ENCODE peak calls at places on chromosomes 11 and 22, in six cellular contexts. A is body of pancreas, T is psoas muscle, R is adrenal gland, N is neural progenitor cell, D is kidney. S is an unnamed sample.

GRCh38 chr22:35037089-35037488 is 28.9 kb upstream of the ISX start:
- DNase-seq in N (peak; percentile 65), R (no peak), A (no peak), T (no peak), D (no peak), S (no peak)

GRCh38 chr11:14015711-14016110 is 53.2 kb downstream of the SPON1 start:
- DNase-seq in D (no peak), R (peak; percentile 61), T (no peak), N (no peak), A (peak; percentile 57), S (peak; percentile 78)

GRCh38 chr11:5473921-5474320 is 14.6 kb upstream of the OR52D1 start:
- DNase-seq in A (no peak), T (no peak), D (no peak), N (no peak), R (no peak), S (no peak)

GRCh38 chr11:103794262-103794661 is 242.2 kb upstream of the DDI1 start:
- DNase-seq in R (no peak), T (no peak), D (no peak), N (no peak), A (no peak), S (no peak)

GRCh38 chr22:50585781-50586180 is 3.1 kb upstream of the CHKB start:
- DNase-seq in A (no peak), R (no peak), N (no peak), D (peak; percentile 26), T (no peak), S (no peak)

GRCh38 chr11:114970908-114971645 is 292.8 kb downstream of the NXPE2 start:
- DNase-seq in N (no peak), R (no peak), A (no peak), T (no peak), D (no peak), S (no peak)

GRCh38 chr11:12076840-12077534 is 33.4 kb upstream of the MICAL2 start:
- DNase-seq in R (no peak), N (no peak), T (no peak), D (no peak), A (no peak), S (no peak)

GRCh38 chr11:69948256-69949141 is 129.3 kb upstream of the FGF3 start:
- DNase-seq in D (peak; percentile 61), T (peak; percentile 21), A (peak; percentile 33), R (peak; percentile 32), N (peak; percentile 42), S (no peak)

GRCh38 chr22:39721456-39722325 is 151.1 kb downstream of the CACNA1I start:
- DNase-seq in R (no peak), D (no peak), N (no peak), A (no peak), T (no peak), S (no peak)

GRCh38 chr11:73323464-73323863 is 15.4 kb downstream of the ARHGEF17 start:
- DNase-seq in A (peak; percentile 57), N (peak; percentile 82), R (peak; percentile 77), T (peak; percentile 83), D (peak; percentile 96), S (peak; percentile 70)

GRCh38 chr22:20412474-20413216 is 18.7 kb downstream of the ZNF74 start:
- DNase-seq in N (no peak), T (peak; percentile 6), R (no peak), D (no peak), A (no peak), S (no peak)

GRCh38 chr11:34806875-34807274 is 109.3 kb downstream of the APIP start:
- DNase-seq in D (no peak), N (no peak), A (no peak), R (no peak), T (no peak), S (no peak)

GRCh38 chr11:64409707-64410395 is 50.9 kb downstream of the RPS6KA4 start:
- DNase-seq in D (no peak), R (peak; percentile 24), N (no peak), A (no peak), T (no peak), S (no peak)

GRCh38 chr22:29343313-29343805 is 27.9 kb upstream of the RASL10A start:
- DNase-seq in D (no peak), A (peak; percentile 91), R (no peak), T (peak; percentile 51), N (peak; percentile 18), S (no peak)

GRCh38 chr22:39290724-39291161 is 28.7 kb downstream of the RPL3 start:
- DNase-seq in A (peak; percentile 97), D (peak; percentile 94), N (no peak), R (peak; percentile 72), T (peak; percentile 91), S (peak; percentile 64)

GRCh38 chr11:73652046-73652730 is 5.8 kb downstream of the PLEKHB1 start:
- DNase-seq in A (peak; percentile 68), D (no peak), N (peak; percentile 92), R (no peak), T (no peak), S (peak; percentile 27)

GRCh38 chr11:12287009-12287373 is 90.4 kb upstream of the PARVA start:
- DNase-seq in A (no peak), R (peak; percentile 27), N (no peak), T (peak; percentile 76), D (peak; percentile 85), S (peak; percentile 77)

GRCh38 chr11:134196756-134197155 is 27.0 kb downstream of the NCAPD3 start:
- DNase-seq in R (no peak), D (no peak), N (no peak), A (no peak), T (no peak), S (no peak)

GRCh38 chr11:114848027-114848426 is 169.7 kb downstream of the NXPE2 start:
- DNase-seq in R (no peak), N (no peak), A (no peak), D (no peak), T (no peak), S (no peak)

GRCh38 chr22:24070553-24070952 is 59.4 kb downstream of the CABIN1 start:
- DNase-seq in N (no peak), A (no peak), R (no peak), D (no peak), T (no peak), S (no peak)

GRCh38 chr11:116145187-116145865 is 627.5 kb downstream of the BUD13 start:
- DNase-seq in D (no peak), A (no peak), N (no peak), R (no peak), T (no peak), S (no peak)

GRCh38 chr11:107545101-107545514 is 20.4 kb downstream of the ALKBH8 start:
- DNase-seq in A (no peak), R (no peak), D (no peak), T (no peak), N (no peak), S (peak; percentile 90)

GRCh38 chr11:45662665-45663485 is 2.5 kb downstream of the CHST1 start:
- DNase-seq in N (peak; percentile 56), T (no peak), D (peak; percentile 48), R (peak; percentile 55), A (no peak), S (peak; percentile 84)

GRCh38 chr11:46674463-46675287 is 25.7 kb downstream of the ARHGAP1 start:
- DNase-seq in A (no peak), N (peak; percentile 77), R (no peak), T (no peak), D (peak; percentile 41), S (no peak)

GRCh38 chr22:29815580-29815979 is 22.5 kb downstream of the ASCC2 start:
- DNase-seq in N (no peak), A (no peak), R (no peak), T (no peak), D (no peak), S (no peak)

GRCh38 chr22:46651316-46651715 is 31.1 kb downstream of the GRAMD4 start:
- DNase-seq in R (no peak), D (no peak), N (no peak), T (no peak), A (no peak), S (no peak)

GRCh38 chr11:32659672-32660071 is 76.0 kb downstream of the EIF3M start:
- DNase-seq in N (no peak), T (no peak), A (no peak), D (no peak), R (no peak), S (no peak)

GRCh38 chr11:19493446-19493845 is 219.2 kb upstream of the NAV2 start:
- DNase-seq in R (no peak), A (no peak), D (no peak), N (peak; percentile 15), T (no peak), S (no peak)

GRCh38 chr11:36023922-36024321 is 80.1 kb downstream of the LDLRAD3 start:
- DNase-seq in T (no peak), R (no peak), D (no peak), N (no peak), A (no peak), S (peak; percentile 37)

DNA sequence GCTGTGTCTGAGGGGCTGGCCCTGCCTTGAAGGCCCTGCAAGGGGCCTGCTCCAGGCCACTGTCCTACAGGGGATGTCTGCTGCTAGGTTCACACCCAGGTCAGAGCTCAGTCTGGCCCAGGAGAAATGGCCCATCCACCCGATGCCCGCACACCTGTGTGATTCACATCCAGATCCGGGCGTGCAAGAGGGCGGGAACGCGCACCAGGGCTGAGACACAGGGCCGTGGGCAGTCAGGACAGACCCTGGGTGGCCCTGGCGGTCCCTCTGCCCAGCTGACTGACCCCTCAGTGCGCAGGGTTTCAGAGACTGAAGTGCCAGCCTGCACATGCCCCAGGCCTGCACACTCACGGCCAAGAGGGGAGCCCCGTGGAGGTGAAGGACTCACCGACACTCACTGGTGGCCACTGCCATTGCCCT is 7.4 kb downstream of the TOLLIP start:
- DNase-seq in A (no peak), D (peak; percentile 64), T (no peak), N (no peak), R (no peak), S (no peak)
- H3K4me1 ChIP-seq in A (peaks cover 100% of the 10 kb centered on the region), D (peaks cover 44% of the 10 kb centered on the region), T (peaks cover 76% of the 10 kb centered on the region), N (peaks cover 9% of the 10 kb centered on the region), R (peaks cover 18% of the 10 kb centered on the region), S (peaks cover 8% of the 10 kb centered on the region)

DNA sequence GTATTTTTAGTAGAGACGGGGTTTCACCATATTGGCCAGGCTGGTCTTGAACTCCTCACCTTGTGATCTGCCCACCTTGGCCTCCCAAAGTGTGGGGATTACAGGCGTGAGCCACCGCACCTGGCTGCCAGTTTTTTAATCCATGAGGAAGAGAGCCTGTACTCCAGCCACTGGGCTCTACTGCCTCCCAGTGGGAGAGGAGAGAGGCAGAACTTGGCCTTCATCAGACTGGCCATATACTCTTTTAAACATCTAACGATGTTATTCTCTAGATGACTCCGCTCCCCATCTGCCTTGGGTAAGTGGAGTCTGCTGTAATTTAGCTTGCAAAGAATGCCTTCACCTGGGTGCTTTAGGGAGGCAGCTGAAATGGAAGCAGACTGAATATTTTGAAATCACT is 34.6 kb downstream of the SLC6A5 start:
- DNase-seq in R (no peak), A (no peak), D (no peak), T (no peak), N (no peak), S (no peak)
- H3K4me1 ChIP-seq in R (no peaks in the 10 kb centered on the region), A (no peaks in the 10 kb centered on the region), D (no peaks in the 10 kb centered on the region), T (no peaks in the 10 kb centered on the region), N (peaks cover 7% of the 10 kb centered on the region), S (no peaks in the 10 kb centered on the region)

GRCh38 chr11:128840783-128841182 is 26.3 kb downstream of the KCNJ1 start:
- DNase-seq in A (no peak), T (no peak), N (no peak), R (no peak), D (no peak), S (no peak)
- H3K4me1 ChIP-seq in A (peaks cover 43% of the 10 kb centered on the region), T (no peaks in the 10 kb centered on the region), N (no peaks in the 10 kb centered on the region), R (no peaks in the 10 kb centered on the region), D (peaks cover 16% of the 10 kb centered on the region), S (peaks cover 40% of the 10 kb centered on the region)

DNA sequence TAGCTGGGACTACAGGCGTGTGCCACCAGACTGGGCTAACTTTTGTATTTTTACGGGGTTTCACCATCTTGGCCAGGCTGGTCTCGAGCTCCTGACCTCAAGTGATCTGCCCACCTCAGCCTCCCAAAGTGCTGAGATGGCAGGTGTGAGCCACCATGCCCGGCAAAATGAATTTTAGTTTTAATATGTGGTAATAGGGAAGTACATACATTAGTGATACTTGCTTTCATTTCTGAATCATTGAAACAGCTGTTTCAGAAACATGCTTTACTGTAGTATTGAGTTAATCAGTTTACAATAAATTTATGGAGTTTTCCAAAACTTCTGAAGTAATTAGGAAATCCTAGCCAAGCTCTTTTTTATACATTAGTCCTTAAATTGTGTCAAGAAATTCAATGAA is 15.6 kb downstream of the PCF11 start:
- DNase-seq in A (no peak), R (no peak), D (no peak), N (no peak), T (no peak), S (no peak)
- H3K4me1 ChIP-seq in A (peaks cover 74% of the 10 kb centered on the region), R (peaks cover 17% of the 10 kb centered on the region), D (peaks cover 23% of the 10 kb centered on the region), N (peaks cover 6% of the 10 kb centered on the region), T (peaks cover 57% of the 10 kb centered on the region), S (peaks cover 25% of the 10 kb centered on the region)

S was measured in endothelial cell of umbilical vein.